ENCODE peak calls at places on chromosome 17, in five cellular contexts. P, Y, M, Z and R are unnamed samples.

GRCh38 chr17:8018436-8018835 is 16.0 kb downstream of the GUCY2D start:
- DNase-seq in P (no peak), Y (no peak), M (no peak), Z (no peak), R (no peak)

GRCh38 chr17:75588546-75589016 is 981 bp downstream of the MYO15B start:
- DNase-seq in P (peak; percentile 43), Y (no peak), M (no peak), Z (no peak), R (no peak)

GRCh38 chr17:901964-902363 is 77.6 kb downstream of the NXN start:
- DNase-seq in P (no peak), Y (no peak), M (no peak), Z (peak; percentile 30), R (no peak)

GRCh38 chr17:10384175-10384574 is 11.4 kb upstream of the MYH13 start:
- DNase-seq in P (peak; percentile 11), Y (no peak), M (no peak), Z (no peak), R (no peak)

GRCh38 chr17:68821860-68822693 is 133.1 kb downstream of the ABCA8 start:
- DNase-seq in P (no peak), Y (no peak), M (peak; percentile 77), Z (peak; percentile 94), R (no peak)

GRCh38 chr17:19327039-19327776 is 35.3 kb downstream of the B9D1 start:
- DNase-seq in P (no peak), Y (no peak), M (peak; percentile 62), Z (peak; percentile 80), R (no peak)

GRCh38 chr17:72466199-72466598 is 345.4 kb downstream of the SOX9 start:
- DNase-seq in P (no peak), Y (no peak), M (peak; percentile 87), Z (peak; percentile 88), R (no peak)

GRCh38 chr17:79977711-79978544 is 57.7 kb downstream of the TBC1D16 start:
- DNase-seq in P (no peak), Y (no peak), M (no peak), Z (no peak), R (no peak)

GRCh38 chr17:78993241-78993956 is 13.7 kb upstream of the LGALS3BP start:
- DNase-seq in P (peak; percentile 90), Y (peak; percentile 75), M (peak; percentile 78), Z (peak; percentile 41), R (peak; percentile 55)

GRCh38 chr17:28725660-28726395 is at the start of gene TLCD1:
- DNase-seq in P (peak; percentile 85), Y (peak; percentile 92), M (peak; percentile 92), Z (peak; percentile 74), R (peak; percentile 74)

GRCh38 chr17:31583795-31584340 is 192.4 kb downstream of the RAB11FIP4 start:
- DNase-seq in P (no peak), Y (no peak), M (no peak), Z (no peak), R (no peak)

GRCh38 chr17:33667052-33667509 is 374.0 kb upstream of the ASIC2 start:
- DNase-seq in P (no peak), Y (no peak), M (no peak), Z (no peak), R (peak; percentile 28)

GRCh38 chr17:57530508-57530907 is 214.6 kb downstream of the CCDC182 start:
- DNase-seq in P (peak; percentile 41), Y (no peak), M (no peak), Z (peak; percentile 24), R (no peak)

GRCh38 chr17:47998044-47998443 is 27.1 kb downstream of the CDK5RAP3 start:
- DNase-seq in P (no peak), Y (no peak), M (no peak), Z (no peak), R (no peak)

GRCh38 chr17:30961213-30962188 is 9.3 kb upstream of the RNF135 start:
- DNase-seq in P (peak; percentile 17), Y (no peak), M (no peak), Z (peak; percentile 34), R (no peak)

GRCh38 chr17:51155416-51155815 is 2.1 kb downstream of the NME1 start:
- DNase-seq in P (no peak), Y (no peak), M (no peak), Z (no peak), R (no peak)
- H3K4me2 ChIP-seq in P (peak overlapping the region; percentile 99), Y (peak overlapping the region; percentile 86), M (peak overlapping the region; percentile 96), Z (no peak overlapping the region), R (peak overlapping the region; percentile 80)

GRCh38 chr17:65011047-65011446 is 45.5 kb downstream of the GNA13 start:
- DNase-seq in P (no peak), Y (no peak), M (no peak), Z (no peak), R (no peak)
- H3K4me2 ChIP-seq in P (no peak overlapping the region), Y (peak overlapping the region; percentile 6), M (no peak overlapping the region), Z (no peak overlapping the region), R (no peak overlapping the region)

GRCh38 chr17:63780507-63780906 is 6.5 kb downstream of the DDX42 start:
- DNase-seq in P (no peak), Y (no peak), M (no peak), Z (peak; percentile 38), R (no peak)
- H3K4me2 ChIP-seq in P (no peak overlapping the region), Y (no peak overlapping the region), M (peak overlapping the region; percentile 53), Z (peak overlapping the region; percentile 51), R (no peak overlapping the region)

GRCh38 chr17:73644145-73645049 is at the start of gene SDK2:
- DNase-seq in P (peak; percentile 49), Y (no peak), M (peak; percentile 69), Z (no peak), R (no peak)

GRCh38 chr17:73642659-73643011 is 1.6 kb downstream of the SDK2 start:
- DNase-seq in P (no peak), Y (no peak), M (no peak), Z (no peak), R (no peak)

GRCh38 chr17:73645050-73645871 is 1.0 kb upstream of the SDK2 start:
- DNase-seq in P (peak; percentile 75), Y (no peak), M (peak; percentile 40), Z (no peak), R (peak; percentile 12)

GRCh38 chr17:73643012-73643845 is 1.0 kb downstream of the SDK2 start:
- DNase-seq in P (peak; percentile 61), Y (no peak), M (peak; percentile 90), Z (no peak), R (no peak)

DNA sequence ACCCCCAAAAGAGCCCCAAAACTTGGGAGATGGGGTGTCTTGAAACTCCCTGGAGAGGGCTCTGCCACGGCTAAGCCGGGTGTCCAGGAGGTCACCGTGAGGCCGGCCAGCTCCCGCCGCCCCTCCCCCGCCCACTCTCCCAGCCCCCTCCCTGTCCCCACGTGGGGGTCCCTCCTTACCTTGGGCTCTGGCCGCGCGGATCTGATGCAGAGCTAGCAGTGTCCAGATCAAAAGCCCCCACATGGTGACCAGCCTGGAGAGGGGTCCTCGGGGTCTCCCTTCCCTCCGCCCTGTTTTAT is 450 bp downstream of the SDK2 start:
- DNase-seq in P (no peak), Y (no peak), M (no peak), Z (no peak), R (no peak)
- H3K4me2 ChIP-seq in P (peak overlapping the region; percentile 92), Y (no peak overlapping the region), M (peak overlapping the region; percentile 92), Z (no peak overlapping the region), R (peak overlapping the region; percentile 53)